ENCODE peak calls at places on chromosomes 3 and 15, in five cellular contexts. E, A, Z, X and K are unnamed samples.

GRCh38 chr15:37764733-37765191 is 169.7 kb upstream of the TMCO5A start:
- DNase-seq in A (peak; percentile 63), E (no peak), Z (no peak), X (no peak), K (peak; percentile 23)

GRCh38 chr3:108090066-108090700 is 648 bp downstream of the CD47 start:
- DNase-seq in E (peak; percentile 78), X (peak; percentile 19), Z (peak; percentile 33), A (peak; percentile 57), K (peak; percentile 70)

GRCh38 chr3:193744822-193745684 is 152.0 kb downstream of the OPA1 start:
- DNase-seq in E (no peak), Z (no peak), X (no peak), A (no peak), K (no peak)

GRCh38 chr3:137035631-137036030 is 77.8 kb downstream of the IL20RB start:
- DNase-seq in E (no peak), X (no peak), A (peak; percentile 31), Z (no peak), K (peak; percentile 41)

GRCh38 chr3:186442162-186442561 is 80.1 kb upstream of the DGKG start:
- DNase-seq in Z (no peak), E (no peak), A (no peak), X (no peak), K (no peak)

GRCh38 chr3:187777331-187778046 is 32.2 kb upstream of the BCL6 start:
- DNase-seq in Z (no peak), X (no peak), E (peak; percentile 61), A (no peak), K (peak; percentile 55)

GRCh38 chr3:103295974-103296570 is 861.3 kb downstream of the ZPLD1 start:
- DNase-seq in Z (no peak), E (no peak), X (no peak), A (peak; percentile 23), K (no peak)

GRCh38 chr3:14522129-14522691 is 17.9 kb downstream of the GRIP2 start:
- DNase-seq in E (no peak), A (no peak), X (no peak), Z (no peak), K (no peak)

GRCh38 chr3:46006646-46007045 is 11.0 kb upstream of the FYCO1 start:
- DNase-seq in X (no peak), E (no peak), Z (no peak), A (peak; percentile 78), K (no peak)

GRCh38 chr15:37059051-37059450 is 41.3 kb downstream of the MEIS2 start:
- DNase-seq in E (no peak), A (peak; percentile 27), Z (no peak), X (no peak), K (no peak)